ENCODE peak calls at places on chromosomes 13 and 19, in six cellular contexts. One of them, this sample, is unnamed.

GRCh38 chr13:109465151-109465550 is 321.2 kb downstream of the IRS2 start:
- DNase-seq in IMR-90: peak
- DNase-seq in nephron progenitor cell: no peak
- DNase-seq in tibial nerve: no peak
- DNase-seq in lower lobe of right lung: no peak
- DNase-seq in lower leg skin: no peak
- DNase-seq in this sample: peak

GRCh38 chr19:31301306-31301980 is 47.8 kb downstream of the TSHZ3 start:
- DNase-seq in tibial nerve: no peak
- DNase-seq in nephron progenitor cell: no peak
- DNase-seq in lower lobe of right lung: no peak
- DNase-seq in lower leg skin: no peak
- DNase-seq in IMR-90: no peak
- DNase-seq in this sample: no peak

GRCh38 chr13:95019886-95020285 is 281.4 kb downstream of the ABCC4 start:
- DNase-seq in IMR-90: no peak
- DNase-seq in lower lobe of right lung: no peak
- DNase-seq in nephron progenitor cell: no peak
- DNase-seq in tibial nerve: no peak
- DNase-seq in lower leg skin: no peak
- DNase-seq in this sample: no peak

GRCh38 chr13:82803341-82803740 is 1078.9 kb downstream of the SLITRK1 start:
- DNase-seq in IMR-90: no peak
- DNase-seq in lower lobe of right lung: no peak
- DNase-seq in tibial nerve: no peak
- DNase-seq in nephron progenitor cell: no peak
- DNase-seq in lower leg skin: no peak
- DNase-seq in this sample: no peak

GRCh38 chr13:51683537-51684050 is 99.3 kb downstream of the WDFY2 start:
- DNase-seq in IMR-90: no peak
- DNase-seq in lower lobe of right lung: no peak
- DNase-seq in nephron progenitor cell: peak
- DNase-seq in lower leg skin: no peak
- DNase-seq in tibial nerve: no peak
- DNase-seq in this sample: no peak

GRCh38 chr13:114249062-114249461 is 14.4 kb downstream of the CDC16 start:
- DNase-seq in lower lobe of right lung: no peak
- DNase-seq in lower leg skin: no peak
- DNase-seq in nephron progenitor cell: no peak
- DNase-seq in IMR-90: no peak
- DNase-seq in tibial nerve: no peak
- DNase-seq in this sample: no peak

GRCh38 chr13:29379281-29379680 is 216.2 kb downstream of the SLC7A1 start:
- DNase-seq in IMR-90: no peak
- DNase-seq in lower leg skin: no peak
- DNase-seq in tibial nerve: no peak
- DNase-seq in lower lobe of right lung: no peak
- DNase-seq in nephron progenitor cell: no peak
- DNase-seq in this sample: no peak

GRCh38 chr19:9865732-9866627 is 30.9 kb downstream of the PIN1 start:
- DNase-seq in IMR-90: no peak
- DNase-seq in lower leg skin: no peak
- DNase-seq in lower lobe of right lung: no peak
- DNase-seq in nephron progenitor cell: no peak
- DNase-seq in tibial nerve: no peak
- DNase-seq in this sample: no peak

GRCh38 chr13:51298812-51299211 is 40.7 kb upstream of the SERPINE3 start:
- DNase-seq in lower lobe of right lung: no peak
- DNase-seq in IMR-90: peak
- DNase-seq in lower leg skin: no peak
- DNase-seq in nephron progenitor cell: no peak
- DNase-seq in tibial nerve: no peak
- DNase-seq in this sample: no peak

GRCh38 chr19:29239220-29239776 is 26.3 kb upstream of the UQCRFS1 start:
- DNase-seq in lower lobe of right lung: no peak
- DNase-seq in tibial nerve: no peak
- DNase-seq in IMR-90: no peak
- DNase-seq in nephron progenitor cell: no peak
- DNase-seq in lower leg skin: no peak
- DNase-seq in this sample: no peak

GRCh38 chr19:3167533-3168272 is 10.9 kb upstream of the S1PR4 start:
- DNase-seq in nephron progenitor cell: no peak
- DNase-seq in IMR-90: no peak
- DNase-seq in tibial nerve: no peak
- DNase-seq in lower leg skin: no peak
- DNase-seq in lower lobe of right lung: no peak
- DNase-seq in this sample: no peak

GRCh38 chr19:6061420-6062130 is 48.7 kb downstream of the RFX2 start:
- DNase-seq in lower lobe of right lung: no peak
- DNase-seq in tibial nerve: no peak
- DNase-seq in IMR-90: no peak
- DNase-seq in lower leg skin: peak
- DNase-seq in nephron progenitor cell: no peak
- DNase-seq in this sample: no peak

GRCh38 chr19:6663236-6664187 is 6.4 kb downstream of the TNFSF14 start:
- DNase-seq in lower lobe of right lung: no peak
- DNase-seq in IMR-90: no peak
- DNase-seq in lower leg skin: no peak
- DNase-seq in tibial nerve: no peak
- DNase-seq in nephron progenitor cell: no peak
- DNase-seq in this sample: no peak

GRCh38 chr13:113116871-113117271 is 5.7 kb upstream of the F10 start:
- DNase-seq in nephron progenitor cell: no peak
- DNase-seq in tibial nerve: no peak
- DNase-seq in lower leg skin: peak
- DNase-seq in IMR-90: no peak
- DNase-seq in lower lobe of right lung: no peak
- DNase-seq in this sample: no peak

GRCh38 chr13:114227528-114227927 is 7.2 kb upstream of the CDC16 start:
- DNase-seq in lower leg skin: no peak
- DNase-seq in IMR-90: no peak
- DNase-seq in nephron progenitor cell: no peak
- DNase-seq in tibial nerve: no peak
- DNase-seq in lower lobe of right lung: no peak
- DNase-seq in this sample: no peak

GRCh38 chr19:33293255-33294057 is 8.9 kb downstream of the CEBPA start:
- DNase-seq in tibial nerve: no peak
- DNase-seq in lower lobe of right lung: peak
- DNase-seq in IMR-90: peak
- DNase-seq in nephron progenitor cell: peak
- DNase-seq in lower leg skin: no peak
- DNase-seq in this sample: peak

DNA sequence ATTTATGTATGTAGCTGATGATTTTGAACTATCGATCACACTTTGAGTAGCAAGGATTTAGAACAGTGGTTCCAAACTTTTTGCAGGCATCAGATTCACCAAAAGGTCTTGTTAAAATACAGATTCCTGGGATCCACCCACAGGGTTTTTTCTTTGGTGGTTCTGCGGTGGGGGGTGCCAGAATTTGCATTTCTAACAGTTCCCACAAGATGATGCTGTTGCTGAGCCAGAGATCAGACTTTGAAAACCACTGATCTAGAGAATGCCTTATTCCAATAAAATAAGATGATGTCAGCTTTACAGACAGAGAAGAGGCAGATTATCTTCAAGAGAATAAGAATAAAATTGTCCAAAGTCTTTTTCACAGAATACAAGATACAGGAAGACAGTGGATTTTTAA is 80.9 kb upstream of the SHISA2 start:
- DNase-seq in lower lobe of right lung: no peak
- DNase-seq in IMR-90: peak
- DNase-seq in lower leg skin: no peak
- DNase-seq in tibial nerve: no peak
- DNase-seq in nephron progenitor cell: no peak
- DNase-seq in this sample: peak
- TF ChIP-seq CTCF in lower lobe of right lung: no peak
- TF ChIP-seq CTCF in IMR-90: peak
- TF ChIP-seq CTCF in lower leg skin: no peak
- TF ChIP-seq CTCF in tibial nerve: peak
- TF ChIP-seq CTCF in nephron progenitor cell: no peak
- TF ChIP-seq CTCF in this sample: peak

DNA sequence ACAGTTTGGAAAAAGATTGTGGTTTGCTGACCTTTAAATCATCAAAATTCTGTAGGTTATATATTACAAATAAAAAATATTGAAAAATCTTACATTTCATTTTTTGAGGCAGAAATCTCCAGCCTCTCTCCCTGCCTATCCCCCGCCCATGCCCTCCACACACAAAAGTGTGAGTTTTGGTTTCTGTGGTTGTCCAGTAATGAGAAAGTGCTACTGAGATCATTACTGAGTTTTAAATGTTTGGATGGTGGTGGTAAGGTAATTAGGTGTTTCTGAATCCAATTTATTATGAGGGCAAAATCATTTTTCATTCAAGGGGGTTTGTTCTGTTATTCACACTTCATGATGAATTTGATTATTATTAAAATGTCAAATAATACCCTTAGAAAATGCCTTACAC is 448.0 kb upstream of the SLC10A2 start:
- DNase-seq in lower lobe of right lung: no peak
- DNase-seq in tibial nerve: no peak
- DNase-seq in nephron progenitor cell: no peak
- DNase-seq in IMR-90: no peak
- DNase-seq in lower leg skin: no peak
- DNase-seq in this sample: no peak
- TF ChIP-seq CTCF in lower lobe of right lung: no peak
- TF ChIP-seq CTCF in tibial nerve: no peak
- TF ChIP-seq CTCF in nephron progenitor cell: no peak
- TF ChIP-seq CTCF in IMR-90: no peak
- TF ChIP-seq CTCF in lower leg skin: no peak
- TF ChIP-seq CTCF in this sample: no peak

DNA sequence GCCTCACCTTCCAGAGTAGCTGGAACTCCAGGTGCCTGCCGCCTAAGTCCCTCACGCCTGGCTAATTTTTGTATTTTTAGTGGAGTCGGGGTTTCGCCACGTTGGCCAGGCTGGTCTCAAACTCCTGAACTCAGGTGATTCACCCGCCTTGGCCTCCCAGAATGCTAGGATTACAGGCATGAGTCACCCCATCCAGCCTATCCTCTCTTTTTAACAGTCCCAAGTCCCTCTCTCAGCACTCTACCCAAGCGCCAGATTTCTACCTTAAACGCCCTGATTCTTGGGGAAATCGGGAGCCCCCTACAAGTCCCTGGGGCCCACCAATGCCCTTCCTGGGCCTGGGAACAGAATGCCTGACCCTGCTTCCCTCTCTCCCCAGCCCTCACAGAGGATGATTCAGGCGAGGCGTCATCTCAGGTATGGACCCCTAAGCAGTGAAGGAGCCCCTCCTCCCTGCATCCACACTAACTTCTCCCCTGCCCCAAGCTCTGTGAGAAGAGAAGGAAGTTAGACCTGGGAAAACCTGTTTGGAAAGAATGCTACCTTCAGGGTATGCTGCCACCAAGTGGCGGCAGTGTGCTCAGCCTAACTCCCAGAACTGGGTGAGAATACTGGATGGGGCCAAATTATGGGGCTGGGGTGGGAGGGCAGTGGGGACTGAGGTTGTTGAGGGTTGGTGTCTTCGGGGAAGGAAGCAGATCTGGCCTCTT is 20.8 kb upstream of the EBI3 start:
- DNase-seq in IMR-90: peak
- DNase-seq in tibial nerve: no peak
- DNase-seq in nephron progenitor cell: no peak
- DNase-seq in lower lobe of right lung: no peak
- DNase-seq in lower leg skin: no peak
- DNase-seq in this sample: peak
- TF ChIP-seq CTCF in IMR-90: peak
- TF ChIP-seq CTCF in tibial nerve: no peak
- TF ChIP-seq CTCF in nephron progenitor cell: no peak
- TF ChIP-seq CTCF in lower lobe of right lung: no peak
- TF ChIP-seq CTCF in lower leg skin: no peak
- TF ChIP-seq CTCF in this sample: peak

DNA sequence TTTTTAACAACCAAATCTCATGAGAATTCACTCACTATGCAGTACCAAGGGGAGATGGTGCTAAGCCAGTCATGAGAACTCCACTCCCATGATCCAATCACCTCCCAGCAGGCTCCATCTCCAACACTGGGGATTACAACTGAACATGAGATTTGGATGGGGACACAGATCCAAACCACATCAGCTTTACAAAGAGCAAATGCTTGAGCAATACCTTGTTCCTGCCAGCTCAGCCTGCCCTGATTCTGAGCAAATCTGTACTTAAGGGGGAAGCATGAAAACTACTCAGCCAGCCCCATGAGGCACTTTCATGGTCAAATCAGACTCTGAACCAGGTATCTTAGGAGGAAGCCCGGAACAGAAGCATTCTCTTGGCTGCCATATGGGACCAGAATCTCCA is 259.9 kb downstream of the TBC1D4 start:
- DNase-seq in IMR-90: peak
- DNase-seq in nephron progenitor cell: no peak
- DNase-seq in lower lobe of right lung: no peak
- DNase-seq in lower leg skin: no peak
- DNase-seq in tibial nerve: peak
- DNase-seq in this sample: peak
- TF ChIP-seq CTCF in IMR-90: no peak
- TF ChIP-seq CTCF in nephron progenitor cell: no peak
- TF ChIP-seq CTCF in lower lobe of right lung: no peak
- TF ChIP-seq CTCF in lower leg skin: no peak
- TF ChIP-seq CTCF in tibial nerve: no peak
- TF ChIP-seq CTCF in this sample: no peak